ENCODE peak calls at places on chromosomes 11 and 22, in four cellular contexts. J, I, H and K are unnamed samples.

GRCh38 chr11:10522921-10523320 is 18.1 kb downstream of the RNF141 start:
- DNase-seq in J (no peak), I (no peak), H (peak; percentile 56), K (no peak)

GRCh38 chr11:26121466-26121865 is 210.5 kb upstream of the ANO3 start:
- DNase-seq in J (no peak), I (no peak), H (no peak), K (no peak)

GRCh38 chr11:69126286-69126685 is 29.4 kb upstream of the SMIM38 start:
- DNase-seq in J (no peak), I (no peak), H (no peak), K (no peak)

GRCh38 chr11:9726313-9727022 is 62.6 kb downstream of the SWAP70 start:
- DNase-seq in J (no peak), I (no peak), H (no peak), K (peak; percentile 10)

GRCh38 chr11:133064152-133064877 is 468.0 kb downstream of the OPCML start:
- DNase-seq in J (peak; percentile 92), I (peak; percentile 82), H (peak; percentile 14), K (no peak)

GRCh38 chr11:8218409-8218808 is 45.3 kb downstream of the LMO1 start:
- DNase-seq in J (no peak), I (no peak), H (no peak), K (no peak)

GRCh38 chr11:120205596-120206161 is 5.2 kb upstream of the OAF start:
- DNase-seq in J (no peak), I (no peak), H (no peak), K (no peak)

GRCh38 chr11:43952401-43953342 is 10.2 kb downstream of the C11orf96 start:
- DNase-seq in J (no peak), I (peak; percentile 34), H (peak; percentile 17), K (no peak)

GRCh38 chr11:96014234-96014633 is 90.3 kb upstream of the MTMR2 start:
- DNase-seq in J (no peak), I (no peak), H (no peak), K (no peak)

GRCh38 chr22:48811885-48812284 is 1015.8 kb downstream of the BRD1 start:
- DNase-seq in J (no peak), I (no peak), H (no peak), K (no peak)

GRCh38 chr22:23970201-23970641 is 3.5 kb downstream of the DDTL start:
- DNase-seq in J (no peak), I (no peak), H (no peak), K (no peak)

GRCh38 chr11:102546427-102546826 is 15.9 kb upstream of the MMP7 start:
- DNase-seq in J (no peak), I (no peak), H (no peak), K (no peak)

GRCh38 chr11:114060402-114061052 is 1.0 kb downstream of the ZBTB16 start:
- DNase-seq in J (peak; percentile 65), I (no peak), H (no peak), K (no peak)

GRCh38 chr11:46557684-46558151 is 36.1 kb downstream of the AMBRA1 start:
- DNase-seq in J (no peak), I (no peak), H (no peak), K (no peak)

GRCh38 chr11:44538375-44539054 is 26.9 kb upstream of the CD82 start:
- DNase-seq in J (peak; percentile 86), I (peak; percentile 81), H (peak; percentile 27), K (no peak)

GRCh38 chr11:82871646-82872045 is 28.6 kb downstream of the PRCP start:
- DNase-seq in J (no peak), I (no peak), H (no peak), K (peak; percentile 27)

GRCh38 chr11:44028401-44028800 is 19.4 kb upstream of the ACCSL start:
- DNase-seq in J (no peak), I (peak; percentile 30), H (no peak), K (no peak)

GRCh38 chr22:27673839-27674238 is 127.7 kb downstream of the MN1 start:
- DNase-seq in J (no peak), I (no peak), H (no peak), K (no peak)

GRCh38 chr11:134514354-134514951 is 102.4 kb upstream of the B3GAT1 start:
- DNase-seq in J (no peak), I (no peak), H (no peak), K (no peak)

GRCh38 chr11:132361011-132361550 is 990.7 kb downstream of the NTM start:
- DNase-seq in J (peak; percentile 73), I (no peak), H (no peak), K (no peak)

GRCh38 chr11:70788247-70789022 is 390.1 kb downstream of the CTTN start:
- DNase-seq in J (no peak), I (no peak), H (no peak), K (peak; percentile 62)

GRCh38 chr11:67665537-67666302 is 8.7 kb downstream of the ALDH3B2 start:
- DNase-seq in J (no peak), I (no peak), H (no peak), K (no peak)

GRCh38 chr22:36770116-36770945 is 5.6 kb downstream of the IFT27 start:
- DNase-seq in J (peak; percentile 54), I (no peak), H (no peak), K (no peak)

GRCh38 chr11:86818466-86819282 is 18.3 kb downstream of the PRSS23 start:
- DNase-seq in J (peak; percentile 73), I (no peak), H (peak; percentile 56), K (peak; percentile 46)

GRCh38 chr11:66842896-66843775 is at the start of gene RCE1:
- DNase-seq in J (peak; percentile 96), I (peak; percentile 86), H (peak; percentile 53), K (peak; percentile 35)

GRCh38 chr11:96162816-96163499 is 180.0 kb downstream of the MAML2 start:
- DNase-seq in J (no peak), I (no peak), H (no peak), K (peak; percentile 85)

GRCh38 chr22:43109921-43110443 is 568 bp upstream of the BIK start:
- DNase-seq in J (peak; percentile 64), I (no peak), H (no peak), K (no peak)

GRCh38 chr22:36086170-36086490 is 57.5 kb upstream of the RBFOX2 start:
- DNase-seq in J (no peak), I (no peak), H (no peak), K (no peak)

GRCh38 chr11:1010551-1011319 is 25.8 kb downstream of the MUC6 start:
- DNase-seq in J (no peak), I (no peak), H (no peak), K (no peak)

GRCh38 chr11:124876818-124877630 is 11.8 kb downstream of the ROBO3 start:
- DNase-seq in J (no peak), I (no peak), H (no peak), K (no peak)

GRCh38 chr11:66643745-66644437 is 5.4 kb downstream of the RBM4 start:
- DNase-seq in J (no peak), I (no peak), H (no peak), K (no peak)

GRCh38 chr11:10302744-10303557 is 1.9 kb upstream of the ADM start:
- DNase-seq in J (peak; percentile 79), I (peak; percentile 87), H (peak; percentile 73), K (no peak)

GRCh38 chr11:1922411-1923113 is 3.1 kb downstream of the TNNT3 start:
- DNase-seq in J (peak; percentile 1), I (no peak), H (no peak), K (no peak)

GRCh38 chr11:1072821-1073231 is 1.8 kb upstream of the MUC2 start:
- DNase-seq in J (no peak), I (no peak), H (no peak), K (no peak)

GRCh38 chr11:118691926-118692830 is 12.7 kb upstream of the TREH start:
- DNase-seq in J (no peak), I (no peak), H (no peak), K (no peak)

GRCh38 chr11:64711138-64711943 is 11.7 kb downstream of the NRXN2 start:
- DNase-seq in J (peak; percentile 71), I (no peak), H (no peak), K (no peak)
- H3K4me3 ChIP-seq in J (peak overlapping the region; percentile 20), I (no peak overlapping the region), H (no peak overlapping the region), K (no peak overlapping the region)

GRCh38 chr22:30816413-30816812 is 121.7 kb downstream of the OSBP2 start:
- DNase-seq in J (no peak), I (no peak), H (no peak), K (no peak)
- TF ChIP-seq CTCF in J (no peak), I (no peak), H (no peak), K (no peak)

GRCh38 chr11:65431452-65432132 is 9.0 kb downstream of the NEAT1 start:
- DNase-seq in J (no peak), I (peak; percentile 44), H (no peak), K (no peak)

GRCh38 chr11:65429069-65429681 is 6.6 kb downstream of the NEAT1 start:
- DNase-seq in J (peak; percentile 32), I (peak; percentile 61), H (no peak), K (peak; percentile 71)

GRCh38 chr11:65432133-65432650 is 9.6 kb downstream of the NEAT1 start:
- DNase-seq in J (no peak), I (no peak), H (no peak), K (no peak)

GRCh38 chr11:65429724-65430405 is 7.3 kb downstream of the NEAT1 start:
- DNase-seq in J (no peak), I (peak; percentile 73), H (no peak), K (peak; percentile 81)

DNA sequence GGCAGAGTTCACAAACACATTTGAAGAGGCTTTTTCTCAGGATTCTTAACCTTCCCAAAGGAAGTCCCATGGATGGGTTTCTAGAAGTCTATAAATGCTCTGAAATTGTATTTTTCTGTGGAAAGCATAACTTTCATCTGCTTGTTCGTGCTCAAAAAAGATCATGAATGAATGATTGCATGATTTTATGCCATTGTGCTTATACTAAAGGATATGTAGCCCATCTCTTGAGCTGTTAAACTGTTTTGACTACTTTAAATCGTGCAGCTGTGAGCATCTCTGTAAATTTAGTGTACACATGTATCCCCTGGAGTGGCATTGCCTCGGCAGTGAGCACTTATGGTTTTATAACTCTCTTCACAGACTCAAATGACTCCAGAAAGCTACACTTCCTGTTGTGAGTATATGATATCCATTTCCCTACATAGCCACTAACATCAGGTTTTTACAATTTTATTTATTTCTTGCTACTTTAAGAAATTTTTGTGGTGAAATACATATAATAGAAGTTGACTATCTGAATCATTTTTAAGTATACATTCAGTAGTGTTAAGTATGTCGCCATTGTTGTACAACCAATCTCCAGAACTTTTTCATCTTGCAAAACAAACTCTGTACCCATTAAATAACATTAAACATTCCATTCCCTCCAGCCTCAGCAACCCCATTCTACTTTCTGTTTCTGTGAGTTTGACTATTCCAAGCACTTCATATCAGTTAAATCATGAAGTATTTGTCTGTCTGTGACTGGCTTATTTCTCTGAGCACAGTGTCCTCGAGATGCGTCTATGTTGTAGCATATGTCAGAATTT is 8.0 kb downstream of the NEAT1 start:
- DNase-seq in J (no peak), I (peak; percentile 50), H (no peak), K (peak; percentile 46)
- H3K4me3 ChIP-seq in J (no peak overlapping the region), I (peak overlapping the region; percentile 95), H (no peak overlapping the region), K (peak overlapping the region; percentile 28)

DNA sequence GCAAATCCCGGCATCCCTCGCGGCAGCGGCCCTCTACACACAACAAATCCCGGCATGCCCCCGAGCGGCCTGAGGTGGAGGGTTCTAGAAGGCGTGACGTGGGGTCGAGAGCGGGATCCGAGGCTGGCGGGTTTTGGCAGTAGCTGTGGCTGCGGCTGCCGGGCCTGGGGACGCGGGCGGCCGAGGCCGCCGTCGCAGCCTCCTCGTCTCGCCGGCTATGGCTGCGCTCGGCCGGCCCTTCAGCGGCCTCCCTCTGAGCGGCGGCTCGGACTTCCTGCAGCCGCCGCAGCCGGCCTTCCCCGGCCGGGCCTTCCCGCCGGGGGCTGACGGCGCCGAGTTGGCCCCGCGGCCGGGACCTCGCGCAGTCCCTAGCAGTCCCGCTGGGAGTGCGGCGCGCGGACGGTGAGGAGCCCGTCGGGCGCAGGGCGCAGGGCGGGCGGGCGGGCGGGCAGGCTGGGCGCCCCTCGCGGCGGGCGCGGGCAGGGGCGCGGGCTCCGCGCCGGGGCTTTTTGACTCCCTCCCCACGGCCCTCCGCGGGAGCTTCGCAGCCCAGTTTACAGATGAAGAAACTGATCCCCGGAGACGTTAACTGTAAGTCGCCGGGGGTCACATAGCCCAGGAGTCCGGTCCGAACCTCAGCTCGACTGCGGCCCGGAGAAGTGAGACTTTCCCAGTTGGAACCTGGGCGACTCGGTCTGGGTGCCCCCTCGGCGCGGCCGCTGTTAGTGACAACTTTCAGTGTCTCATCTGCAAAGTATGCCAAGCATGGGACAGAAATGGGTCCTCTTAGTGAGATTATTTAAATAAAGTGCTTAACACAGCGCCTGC is at the start of gene CCDC117:
- DNase-seq in J (peak; percentile 96), I (peak; percentile 95), H (peak; percentile 86), K (peak; percentile 74)
- TF ChIP-seq CTCF in J (peak; percentile 26), I (no peak), H (peak; percentile 25), K (no peak)